ENCODE peak calls at places on chromosomes 4 and X, in four cellular contexts. I, M, N and W are unnamed samples. For H3K4me1, the result is how much of the 10 kb centered on the place peaks cover.

GRCh38 chrX:153726286-153727107 is 1.8 kb downstream of the ABCD1 start:
- DNase-seq in N (no peak), I (peak), M (peak), W (peak)

GRCh38 chr4:16026155-16026761 is 57.6 kb downstream of the PROM1 start:
- DNase-seq in M (peak), I (no peak), N (peak), W (peak)

GRCh38 chr4:10107111-10108091 is 9.2 kb downstream of the WDR1 start:
- DNase-seq in M (no peak), N (no peak), I (no peak), W (no peak)

GRCh38 chr4:2868840-2869487 is 25.3 kb downstream of the ADD1 start:
- DNase-seq in I (no peak), M (peak), N (no peak), W (no peak)

GRCh38 chrX:15750611-15751159 is 12.6 kb downstream of the CA5B start:
- DNase-seq in N (no peak), I (no peak), M (no peak), W (no peak)

GRCh38 chr4:55509272-55509671 is 37.4 kb downstream of the CLOCK start:
- DNase-seq in M (no peak), I (no peak), N (no peak), W (no peak)

GRCh38 chrX:128816919-128817318 is 706.4 kb downstream of the SMARCA1 start:
- DNase-seq in M (no peak), N (no peak), I (no peak), W (no peak)

GRCh38 chr4:54067163-54067562 is 2.8 kb upstream of the CHIC2 start:
- DNase-seq in M (peak), N (peak), I (peak), W (no peak)

GRCh38 chr4:4860803-4861591 is 1.5 kb downstream of the MSX1 start:
- DNase-seq in N (no peak), M (no peak), I (no peak), W (no peak)

GRCh38 chr4:30912098-30912719 is 192.0 kb downstream of the PCDH7 start:
- DNase-seq in N (no peak), M (no peak), I (no peak), W (no peak)

GRCh38 chrX:120358687-120359086 is 3.2 kb upstream of the ATP1B4 start:
- DNase-seq in N (no peak), M (no peak), I (no peak), W (no peak)

GRCh38 chr4:187059895-187060294 is 336.2 kb upstream of the FAT1 start:
- DNase-seq in M (no peak), N (no peak), I (no peak), W (no peak)

GRCh38 chrX:121496966-121497365 is 449.6 kb downstream of the GLUD2 start:
- DNase-seq in N (no peak), M (no peak), I (no peak), W (no peak)

GRCh38 chr4:52751349-52751911 is at the start of gene ERVMER34-1:
- DNase-seq in I (peak), N (peak), M (peak), W (peak)

GRCh38 chr4:169557061-169557636 is 55.2 kb downstream of the NEK1 start:
- DNase-seq in N (peak), M (no peak), I (no peak), W (no peak)

GRCh38 chr4:82599336-82599735 is 37.5 kb upstream of the TMEM150C start:
- DNase-seq in N (peak), M (no peak), I (no peak), W (no peak)

GRCh38 chr4:29277381-29277780 is 1442.8 kb upstream of the PCDH7 start:
- DNase-seq in I (no peak), M (no peak), N (peak), W (no peak)

GRCh38 chr4:29278580-29278979 is 1441.6 kb upstream of the PCDH7 start:
- DNase-seq in M (no peak), I (no peak), N (no peak), W (no peak)

GRCh38 chr4:29276150-29276549 is 1444.0 kb upstream of the PCDH7 start:
- DNase-seq in M (no peak), N (no peak), I (no peak), W (no peak)
- H3K4me1 ChIP-seq in M (under half), N (under half), I (under half), W (under half)

GRCh38 chr4:119025440-119025839 is 110.2 kb upstream of the MYOZ2 start:
- DNase-seq in N (peak), M (no peak), I (peak), W (no peak)

GRCh38 chr4:119025916-119026661 is 109.5 kb upstream of the MYOZ2 start:
- DNase-seq in M (no peak), I (peak), N (peak), W (no peak)

GRCh38 chr4:119027815-119028214 is 107.8 kb upstream of the MYOZ2 start:
- DNase-seq in M (no peak), N (no peak), I (no peak), W (no peak)

GRCh38 chr4:119028296-119028695 is 107.3 kb upstream of the MYOZ2 start:
- DNase-seq in M (no peak), I (no peak), N (no peak), W (no peak)

GRCh38 chr4:119026662-119027444 is 108.8 kb upstream of the MYOZ2 start:
- DNase-seq in M (no peak), I (peak), N (no peak), W (no peak)
- TF ChIP-seq POLR2A in M (no peak), I (peak), N (no peak), W (no peak)

DNA sequence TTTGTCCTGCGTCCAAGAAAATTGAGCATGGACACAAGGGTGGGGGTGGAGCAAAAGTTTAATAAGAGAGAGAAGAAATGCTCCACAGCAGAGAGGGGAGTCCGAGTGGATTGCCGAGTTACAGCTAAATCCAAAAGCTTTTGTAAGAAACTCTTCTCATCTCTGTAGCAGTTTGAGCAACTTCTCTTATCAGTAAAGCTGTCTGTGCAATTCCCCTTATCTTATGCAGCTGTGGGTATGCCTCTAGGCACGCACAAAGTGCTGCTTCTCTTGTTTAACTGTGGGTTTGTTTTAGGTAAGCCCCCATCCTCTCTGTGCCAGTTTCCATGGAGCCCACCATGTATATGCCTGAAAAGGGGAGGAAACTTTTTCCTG is 44.8 kb downstream of the HMGB2 start:
- DNase-seq in I (no peak), M (no peak), N (no peak), W (no peak)
- H3K4me3 ChIP-seq in I (no peak), M (no peak), N (no peak), W (no peak)

GRCh38 chr4:42490015-42490414 is 92.7 kb downstream of the SHISA3 start:
- DNase-seq in N (no peak), I (no peak), M (no peak), W (no peak)
- H3K4me1 ChIP-seq in N (under half), I (under half), M (under half), W (under half)

DNA sequence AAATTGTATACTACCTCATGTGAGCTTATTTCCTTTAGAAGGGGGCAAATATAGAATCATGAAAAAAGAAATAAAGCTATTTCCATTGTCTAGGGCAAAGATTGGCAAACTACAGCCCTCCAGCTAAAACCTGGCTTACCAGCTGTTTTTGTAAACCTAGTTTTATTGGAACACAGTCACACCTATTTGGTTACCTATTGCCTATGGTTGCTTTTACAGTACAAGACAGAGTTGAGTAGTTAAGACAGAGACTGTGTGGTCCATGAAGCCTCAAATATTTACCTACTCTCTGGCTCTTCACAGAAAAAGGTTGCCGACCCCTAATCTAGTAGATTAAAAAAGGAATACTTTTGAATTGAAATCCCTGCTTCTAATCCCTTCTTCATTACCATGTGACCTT is 88.8 kb upstream of the ENPP6 start:
- DNase-seq in I (no peak), M (no peak), N (no peak), W (no peak)
- TF ChIP-seq POLR2A in I (no peak), M (no peak), N (no peak), W (no peak)

DNA sequence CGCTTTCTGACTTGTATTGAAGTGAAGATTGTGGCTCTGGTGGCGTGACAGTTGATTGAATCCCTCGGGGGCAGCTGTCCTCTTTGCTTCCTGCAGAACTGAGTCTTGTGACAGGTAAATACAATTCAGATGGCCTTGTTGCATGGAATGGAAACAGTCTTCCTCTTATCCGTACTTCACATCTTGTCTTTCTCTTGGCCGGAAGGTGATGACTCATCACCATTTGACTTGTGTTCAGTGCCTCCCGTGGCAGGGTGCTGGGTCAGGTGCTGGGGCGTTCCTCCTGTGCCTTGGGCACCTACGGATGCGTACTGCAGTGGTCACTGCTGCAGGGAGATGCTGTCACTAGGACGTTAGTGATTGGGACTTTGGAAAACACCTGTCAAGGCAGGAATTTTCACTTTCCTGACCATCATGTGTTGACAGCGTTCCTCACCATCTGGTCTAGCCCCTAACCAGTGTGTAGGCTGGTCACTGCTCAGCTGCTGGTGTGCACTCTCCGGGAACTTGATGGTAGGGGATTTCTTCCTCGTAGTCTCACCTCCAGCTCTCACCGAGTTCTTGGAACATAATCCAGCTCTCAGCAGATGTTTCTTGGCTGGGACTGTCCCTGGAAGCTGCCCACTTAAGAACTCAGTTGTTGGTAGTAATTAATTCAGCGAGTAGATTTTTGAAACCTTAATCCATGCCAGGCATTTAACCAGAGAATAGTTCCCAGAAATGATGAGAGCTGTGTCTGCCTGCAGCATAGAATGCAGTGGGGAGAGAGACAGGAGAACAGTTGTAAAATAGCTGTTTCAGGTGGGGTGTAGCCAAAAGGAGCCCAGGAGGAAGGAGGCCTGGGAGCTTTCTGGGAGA is 7.2 kb downstream of the TBC1D14 start:
- DNase-seq in I (peak), M (peak), N (peak), W (peak)
- H3K4me3 ChIP-seq in I (no peak), M (no peak), N (peak), W (no peak)